ENCODE peak calls at places on chromosomes 2 and 18, in four cellular contexts. U is GM12878, O is A549, B is heart left ventricle. X is an unnamed sample.

GRCh38 chr2:55842009-55842408 is 81.6 kb downstream of the EFEMP1 start:
- DNase-seq in O (peak), B (no peak), U (no peak), X (no peak)

GRCh38 chr2:203721770-203722169 is 15.3 kb downstream of the CD28 start:
- DNase-seq in O (no peak), U (no peak), B (no peak), X (no peak)

GRCh38 chr2:24489465-24489864 is 1.6 kb upstream of the NCOA1 start:
- DNase-seq in B (no peak), O (no peak), U (no peak), X (no peak)

GRCh38 chr2:102233132-102233884 is 46.5 kb downstream of the IL1RL2 start:
- DNase-seq in O (no peak), B (no peak), U (no peak), X (no peak)

GRCh38 chr2:86393521-86394490 is 47.4 kb upstream of the KDM3A start:
- DNase-seq in B (no peak), U (no peak), O (no peak), X (peak)

GRCh38 chr2:66021296-66021695 is 413.6 kb upstream of the MEIS1 start:
- DNase-seq in U (no peak), O (no peak), B (no peak), X (no peak)

GRCh38 chr18:55509631-55510372 is 78.2 kb downstream of the TCF4 start:
- DNase-seq in B (no peak), O (no peak), U (peak), X (no peak)

GRCh38 chr18:5315838-5316237 is 20.3 kb upstream of the ZBTB14 start:
- DNase-seq in U (no peak), B (no peak), O (no peak), X (no peak)

GRCh38 chr18:43931439-43931838 is 654.1 kb upstream of the SYT4 start:
- DNase-seq in B (no peak), O (no peak), U (no peak), X (no peak)

GRCh38 chr18:44968336-44968735 is 287.6 kb downstream of the SETBP1 start:
- DNase-seq in O (no peak), U (no peak), B (no peak), X (peak)

GRCh38 chr18:31454066-31454708 is 6.6 kb downstream of the DSG3 start:
- DNase-seq in B (no peak), O (peak), U (no peak), X (no peak)

GRCh38 chr18:9609190-9609589 is 5.2 kb downstream of the PPP4R1 start:
- DNase-seq in U (no peak), B (no peak), O (no peak), X (no peak)

GRCh38 chr2:130346741-130347066 is 4.0 kb downstream of the IMP4 start:
- DNase-seq in O (no peak), U (no peak), B (no peak), X (no peak)

GRCh38 chr2:207184768-207185167 is 19.0 kb upstream of the KLF7 start:
- DNase-seq in O (no peak), B (no peak), U (no peak), X (no peak)

GRCh38 chr2:9405636-9406035 is 17.7 kb downstream of the ITGB1BP1 start:
- DNase-seq in B (no peak), O (no peak), U (no peak), X (no peak)

GRCh38 chr2:160288324-160288723 is 88.3 kb upstream of the ITGB6 start:
- DNase-seq in O (no peak), B (no peak), U (no peak), X (no peak)

GRCh38 chr2:128442053-128442751 is 123.5 kb upstream of the HS6ST1 start:
- DNase-seq in U (no peak), B (no peak), O (no peak), X (peak)

GRCh38 chr2:234286118-234286598 is 210.7 kb downstream of the ARL4C start:
- DNase-seq in B (no peak), U (no peak), O (no peak), X (no peak)

GRCh38 chr2:151150325-151150724 is 111.3 kb downstream of the RBM43 start:
- DNase-seq in O (no peak), U (no peak), B (no peak), X (no peak)

GRCh38 chr2:60581461-60582282 is 28.2 kb upstream of the BCL11A start:
- DNase-seq in O (peak), B (peak), U (no peak), X (peak)

GRCh38 chr2:3461781-3462492 is 57.4 kb downstream of the ADI1 start:
- DNase-seq in U (peak), O (peak), B (peak), X (no peak)

GRCh38 chr2:58347810-58348209 is 106.7 kb upstream of the FANCL start:
- DNase-seq in U (no peak), B (no peak), O (no peak), X (no peak)

GRCh38 chr2:98487101-98487805 is 42.6 kb downstream of the INPP4A start:
- DNase-seq in O (no peak), B (no peak), U (no peak), X (no peak)

GRCh38 chr2:56191617-56192016 is 7.8 kb downstream of the CCDC85A start:
- DNase-seq in U (no peak), O (peak), B (no peak), X (peak)

GRCh38 chr18:45275367-45276113 is 339.7 kb upstream of the SLC14A2 start:
- DNase-seq in U (no peak), B (no peak), O (no peak), X (no peak)

GRCh38 chr18:59560556-59560955 is 136.7 kb downstream of the CCBE1 start:
- DNase-seq in U (no peak), O (no peak), B (no peak), X (no peak)

GRCh38 chr2:130371723-130372054 is 15.8 kb downstream of the PTPN18 start:
- DNase-seq in U (no peak), O (peak), B (no peak), X (no peak)

GRCh38 chr2:220279372-220279771 is 651.9 kb downstream of the SLC4A3 start:
- DNase-seq in B (no peak), U (no peak), O (peak), X (no peak)

GRCh38 chr2:215652432-215652831 is 216.6 kb upstream of the FN1 start:
- DNase-seq in B (no peak), U (no peak), O (no peak), X (no peak)

GRCh38 chr2:172420096-172420671 is 7.2 kb upstream of the ITGA6 start:
- DNase-seq in B (no peak), O (no peak), U (no peak), X (no peak)

GRCh38 chr2:46490521-46491141 is 11.3 kb downstream of the TMEM247 start:
- DNase-seq in U (no peak), B (peak), O (no peak), X (peak)

GRCh38 chr2:176269319-176270099 is at the start of gene MTX2:
- DNase-seq in U (peak), O (peak), B (peak), X (peak)
- TF ChIP-seq POLR2A in U (peak), O (peak), B (no peak), X (peak)

DNA sequence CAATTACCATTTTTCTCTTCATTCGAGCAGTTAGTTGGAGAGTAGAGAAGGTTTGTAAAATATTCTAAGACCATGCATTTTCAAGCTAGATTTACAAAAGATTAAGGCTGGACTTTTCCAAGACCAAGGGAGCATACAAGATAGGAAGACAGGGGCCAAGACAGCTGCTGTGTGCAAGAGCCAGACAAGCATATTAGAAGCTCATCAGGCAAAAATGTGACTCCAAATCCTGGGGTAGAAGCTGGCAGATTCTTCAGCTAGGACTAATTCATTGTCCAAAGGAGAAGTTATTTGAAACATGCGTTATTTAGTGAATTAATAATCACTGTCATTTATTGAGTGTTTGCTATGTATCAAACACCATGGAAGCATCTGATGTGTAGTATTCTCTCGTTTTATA is 253.4 kb downstream of the EPHA4 start:
- DNase-seq in O (no peak), B (no peak), U (no peak), X (no peak)
- TF ChIP-seq POLR2A in O (no peak), B (no peak), U (no peak), X (no peak)

DNA sequence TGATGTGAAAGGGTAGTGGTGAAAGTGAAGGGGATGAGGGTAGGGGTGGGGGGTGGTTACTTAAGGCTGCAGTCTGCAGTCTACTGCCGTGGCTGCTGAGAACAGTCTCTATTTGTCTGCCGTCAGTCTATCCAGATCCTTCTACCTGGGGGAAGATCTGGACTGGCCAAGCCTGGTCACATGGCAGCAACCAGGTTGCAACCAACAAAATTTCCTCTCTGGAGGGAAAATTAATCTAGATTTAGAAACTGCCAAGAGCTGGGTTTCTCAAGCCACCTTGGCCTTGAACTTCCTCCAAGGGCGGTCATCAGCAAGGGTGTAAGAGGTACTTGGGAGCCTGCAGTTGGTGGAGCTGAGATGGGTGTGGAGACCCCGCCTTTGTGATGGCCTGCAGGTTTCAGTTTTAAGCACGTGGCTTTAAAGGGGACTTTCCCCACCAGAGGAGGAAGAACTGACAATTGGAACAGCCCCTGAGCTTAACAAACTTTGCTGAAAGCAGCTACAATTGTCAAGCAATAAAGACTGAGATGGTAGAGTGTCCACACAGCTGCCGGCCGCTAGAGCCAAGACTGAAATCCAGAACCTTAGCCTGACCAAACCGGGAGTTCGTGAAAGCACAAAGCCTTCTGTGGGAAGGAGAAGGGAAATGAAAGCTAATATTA is 31.4 kb upstream of the KCMF1 start:
- DNase-seq in B (no peak), O (no peak), U (peak), X (peak)
- TF ChIP-seq POLR2A in B (no peak), O (no peak), U (peak), X (peak)

GRCh38 chr2:19993731-19994130 is 3.8 kb upstream of the WDR35 start:
- DNase-seq in O (no peak), B (no peak), U (no peak), X (no peak)

GRCh38 chr2:19989681-19990415 is at the start of gene WDR35:
- DNase-seq in B (peak), U (peak), O (peak), X (peak)

GRCh38 chr2:19990416-19990728 is 467 bp upstream of the WDR35 start:
- DNase-seq in O (no peak), U (no peak), B (no peak), X (no peak)

GRCh38 chr2:19989342-19989680 is 594 bp downstream of the WDR35 start:
- DNase-seq in O (no peak), U (no peak), B (no peak), X (no peak)

GRCh38 chr2:19991895-19992294 is 2.0 kb upstream of the WDR35 start:
- DNase-seq in O (no peak), B (no peak), U (no peak), X (no peak)
- TF ChIP-seq POLR2A in O (no peak), B (no peak), U (no peak), X (no peak)

DNA sequence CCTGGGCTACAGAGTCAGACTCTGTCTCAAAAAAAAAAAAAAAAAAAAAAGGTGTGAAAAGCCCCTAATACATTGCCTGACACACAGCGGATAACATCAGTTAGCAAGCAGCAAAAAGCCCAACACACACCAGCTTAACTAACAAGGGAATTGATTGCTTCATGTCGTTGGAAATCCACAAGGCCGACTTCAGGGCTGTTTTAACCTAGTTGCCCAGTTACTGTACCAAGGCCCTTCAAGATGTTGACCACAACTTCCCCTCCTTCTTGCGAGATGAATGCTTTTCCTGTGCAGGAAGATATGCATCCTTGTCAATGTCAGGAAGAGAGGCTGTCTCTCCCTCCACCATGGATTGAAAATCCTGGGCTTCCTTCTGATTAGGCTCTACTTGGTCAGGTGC is 202.9 kb downstream of the MIB1 start:
- DNase-seq in B (no peak), U (no peak), O (no peak), X (no peak)
- TF ChIP-seq POLR2A in B (no peak), U (no peak), O (no peak), X (no peak)

DNA sequence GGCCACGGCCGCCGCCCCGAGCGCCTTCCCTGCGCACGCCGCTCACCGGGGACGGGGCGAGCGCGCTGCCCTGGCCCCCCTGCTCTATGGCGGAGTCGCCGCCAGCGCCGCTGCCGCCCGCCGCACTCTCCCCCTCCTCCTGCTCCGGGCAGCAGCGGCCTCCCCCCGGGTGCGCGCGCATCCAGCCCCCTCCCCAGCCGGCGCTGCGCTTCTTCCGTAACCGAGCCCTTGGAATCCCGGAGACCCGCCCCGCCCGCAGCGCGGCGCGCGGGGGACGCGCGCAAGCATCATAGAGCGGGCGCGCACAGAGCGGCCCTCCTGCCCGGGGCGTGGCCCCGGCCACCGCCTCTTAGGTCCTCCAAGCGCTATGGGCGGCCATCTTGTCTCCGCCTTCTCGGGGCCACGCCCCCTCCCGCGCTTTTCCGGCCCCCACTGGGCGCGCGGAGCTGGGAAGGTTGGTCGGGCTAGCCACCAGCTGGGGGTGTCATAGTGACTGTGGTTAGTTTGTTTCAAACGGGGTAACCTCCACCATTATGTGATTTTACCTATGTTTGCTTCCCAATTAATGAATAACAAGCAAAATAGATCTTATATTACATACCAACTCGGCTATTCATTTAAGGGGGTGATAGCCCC is at the start of gene MBD2:
- DNase-seq in B (peak), U (peak), O (peak), X (peak)
- TF ChIP-seq POLR2A in B (no peak), U (peak), O (peak), X (peak)

GRCh38 chr2:222730346-222731065 is 59.0 kb downstream of the MOGAT1 start:
- DNase-seq in O (no peak), B (no peak), U (peak), X (no peak)
- TF ChIP-seq POLR2A in O (no peak), B (no peak), U (no peak), X (no peak)

X was measured in body of pancreas.